ENCODE peak calls at places on chromosome 21, in five cellular contexts. E is HT1080; I is MCF 10A; Q is PC-9; C is central memory CD4-positive, alpha-beta T cell. G is an unnamed sample.

GRCh38 chr21:43196789-43197188 is 28.0 kb downstream of the CRYAA start:
- DNase-seq in E (no peak), I (peak), Q (peak), C (no peak), G (peak)

GRCh38 chr21:41583274-41583790 is 75.4 kb upstream of the TMPRSS2 start:
- DNase-seq in E (no peak), I (no peak), Q (peak), C (no peak), G (peak)

GRCh38 chr21:34791776-34792503 is 123.1 kb downstream of the CLIC6 start:
- DNase-seq in E (no peak), I (no peak), Q (no peak), C (no peak), G (no peak)

GRCh38 chr21:35223480-35224156 is 174.5 kb upstream of the RUNX1 start:
- DNase-seq in E (no peak), I (no peak), Q (no peak), C (no peak), G (no peak)

GRCh38 chr21:28393279-28393678 is 599.4 kb downstream of the LTN1 start:
- DNase-seq in E (peak), I (peak), Q (peak), C (no peak), G (peak)

GRCh38 chr21:46667735-46668380 is 32.4 kb downstream of the PRMT2 start:
- DNase-seq in E (no peak), I (peak), Q (peak), C (no peak), G (peak)

GRCh38 chr21:34797926-34798595 is 129.3 kb downstream of the CLIC6 start:
- DNase-seq in E (no peak), I (peak), Q (peak), C (no peak), G (peak)

GRCh38 chr21:41891132-41891531 is 12.0 kb upstream of the PRDM15 start:
- DNase-seq in E (no peak), I (no peak), Q (peak), C (no peak), G (no peak)

GRCh38 chr21:36237441-36237840 is 80.8 kb downstream of the DOP1B start:
- DNase-seq in E (no peak), I (peak), Q (no peak), C (no peak), G (peak)

GRCh38 chr21:33924766-33925100 is 9.1 kb upstream of the ATP5PO start:
- DNase-seq in E (peak), I (peak), Q (no peak), C (no peak), G (peak)

GRCh38 chr21:31276663-31277062 is 67.4 kb downstream of the TIAM1 start:
- DNase-seq in E (no peak), I (no peak), Q (no peak), C (no peak), G (no peak)

GRCh38 chr21:37593740-37594471 is 227.3 kb downstream of the DYRK1A start:
- DNase-seq in E (no peak), I (no peak), Q (no peak), C (no peak), G (no peak)

GRCh38 chr21:45504021-45504515 is 38.2 kb downstream of the SLC19A1 start:
- DNase-seq in E (no peak), I (no peak), Q (no peak), C (no peak), G (no peak)

GRCh38 chr21:15065381-15066230 is 806 bp upstream of the NRIP1 start:
- DNase-seq in E (peak), I (peak), Q (peak), C (peak), G (peak)

GRCh38 chr21:45365608-45366241 is 39.2 kb upstream of the COL18A1 start:
- DNase-seq in E (peak), I (peak), Q (peak), C (no peak), G (no peak)

GRCh38 chr21:46180079-46180722 is 4.1 kb downstream of the SPATC1L start:
- DNase-seq in E (no peak), I (no peak), Q (no peak), C (no peak), G (no peak)

GRCh38 chr21:36320421-36321324 is 676 bp downstream of the MORC3 start:
- DNase-seq in E (peak), I (peak), Q (peak), C (no peak), G (peak)

GRCh38 chr21:42176864-42177263 is 42.1 kb upstream of the ABCG1 start:
- DNase-seq in E (no peak), I (no peak), Q (no peak), C (no peak), G (no peak)

GRCh38 chr21:44434568-44434925 is 20.8 kb upstream of the LRRC3 start:
- DNase-seq in E (no peak), I (no peak), Q (no peak), C (no peak), G (no peak)

GRCh38 chr21:21612446-21612845 is 614.2 kb downstream of the NCAM2 start:
- DNase-seq in E (peak), I (peak), Q (no peak), C (no peak), G (peak)

GRCh38 chr21:33611006-33611744 is 22.7 kb upstream of the DONSON start:
- DNase-seq in E (no peak), I (no peak), Q (no peak), C (no peak), G (no peak)

GRCh38 chr21:40151611-40152010 is 284.4 kb downstream of the PCP4 start:
- DNase-seq in E (no peak), I (no peak), Q (no peak), C (no peak), G (no peak)

GRCh38 chr21:41675574-41675973 is 91.3 kb downstream of the RIPK4 start:
- DNase-seq in E (no peak), I (no peak), Q (no peak), C (no peak), G (no peak)

GRCh38 chr21:31236528-31236927 is 107.5 kb downstream of the TIAM1 start:
- DNase-seq in E (peak), I (no peak), Q (no peak), C (peak), G (no peak)

GRCh38 chr21:29187939-29188338 is 57.5 kb downstream of the MAP3K7CL start:
- DNase-seq in E (peak), I (peak), Q (peak), C (no peak), G (peak)

GRCh38 chr21:42684109-42684916 is 30.9 kb downstream of the PDE9A start:
- DNase-seq in E (no peak), I (peak), Q (no peak), C (peak), G (no peak)

G was measured in bronchial epithelial cell.